ENCODE peak calls at places on chromosomes 2 and 18, in seven cellular contexts. E, S, O, A, B, U and V are unnamed samples. For H3K4me1, the result is how much of the 10 kb centered on the place peaks cover.

GRCh38 chr2:182018218-182018617 is 32.6 kb downstream of the PPP1R1C start:
- DNase-seq in S (no peak), B (no peak), E (no peak), U (no peak), A (no peak), O (peak), V (no peak)

GRCh38 chr2:12486205-12487118 is 230.3 kb upstream of the TRIB2 start:
- DNase-seq in O (no peak), E (peak), S (no peak), B (no peak), A (peak), U (no peak), V (no peak)

GRCh38 chr2:218436992-218437391 is 18.1 kb downstream of the VIL1 start:
- DNase-seq in B (no peak), O (no peak), U (no peak), S (no peak), E (no peak), A (no peak), V (no peak)

GRCh38 chr18:44458777-44459176 is 221.9 kb upstream of the SETBP1 start:
- DNase-seq in B (no peak), O (peak), S (no peak), E (no peak), A (peak), U (no peak), V (no peak)

GRCh38 chr2:218403810-218404209 is 4.1 kb downstream of the CTDSP1 start:
- DNase-seq in U (no peak), A (no peak), S (no peak), E (no peak), O (no peak), B (no peak), V (no peak)

GRCh38 chr18:26185267-26185666 is 41.0 kb upstream of the TAF4B start:
- DNase-seq in A (peak), S (no peak), U (no peak), O (peak), E (no peak), B (no peak), V (no peak)

GRCh38 chr2:121746071-121746578 is 9.3 kb upstream of the TSN start:
- DNase-seq in U (no peak), O (no peak), S (no peak), A (peak), E (no peak), B (no peak), V (no peak)

GRCh38 chr2:10224734-10225133 is 78.0 kb upstream of the HPCAL1 start:
- DNase-seq in S (no peak), O (no peak), E (no peak), A (no peak), U (no peak), B (no peak), V (no peak)

GRCh38 chr2:101205521-101205998 is 47.1 kb upstream of the CNOT11 start:
- DNase-seq in A (peak), O (peak), S (peak), E (peak), U (peak), B (peak), V (peak)

GRCh38 chr2:180376076-180376475 is 369.0 kb upstream of the CWC22 start:
- DNase-seq in E (no peak), O (no peak), B (no peak), A (no peak), U (no peak), S (no peak), V (no peak)

GRCh38 chr2:200252661-200253067 is 53.8 kb upstream of the SPATS2L start:
- DNase-seq in E (no peak), A (peak), S (no peak), U (no peak), B (no peak), O (peak), V (no peak)

GRCh38 chr18:29164020-29164706 is 987.2 kb upstream of the CDH2 start:
- DNase-seq in E (no peak), S (no peak), O (peak), U (no peak), A (peak), B (no peak), V (no peak)

GRCh38 chr2:101330253-101330921 is 21.9 kb upstream of the RNF149 start:
- DNase-seq in U (peak), E (peak), B (no peak), S (peak), O (peak), A (peak), V (no peak)

GRCh38 chr2:19474128-19474527 is 115.7 kb upstream of the OSR1 start:
- DNase-seq in O (no peak), A (no peak), E (no peak), S (no peak), U (no peak), B (peak), V (no peak)

GRCh38 chr2:215365184-215365658 is 53.4 kb downstream of the ATIC start:
- DNase-seq in E (no peak), O (no peak), A (no peak), S (no peak), U (no peak), B (no peak), V (no peak)

GRCh38 chr18:71116535-71116934 is 827.7 kb downstream of the SOCS6 start:
- DNase-seq in O (peak), B (no peak), S (no peak), E (no peak), A (no peak), U (no peak), V (no peak)

GRCh38 chr18:39527465-39527864 is 1961.9 kb upstream of the CELF4 start:
- DNase-seq in B (no peak), S (no peak), A (no peak), O (no peak), E (no peak), U (no peak), V (no peak)

GRCh38 chr2:241859017-241859435 is 332 bp upstream of the PDCD1 start:
- DNase-seq in B (no peak), U (no peak), E (no peak), S (no peak), O (no peak), A (no peak), V (no peak)

GRCh38 chr2:141379965-141380624 is 750.7 kb downstream of the LRP1B start:
- DNase-seq in U (no peak), O (no peak), A (no peak), S (peak), B (no peak), E (no peak), V (no peak)

GRCh38 chr2:169090133-169090820 is 20.9 kb downstream of the DHRS9 start:
- DNase-seq in E (no peak), A (no peak), B (no peak), O (no peak), U (no peak), S (no peak), V (no peak)
- H3K4me1 ChIP-seq in E (under half), A (under half), B (under half), O (under half), U (under half), S (under half), V (under half)

GRCh38 chr2:236168110-236169067 is at the start of gene GBX2:
- DNase-seq in B (no peak), A (peak), S (peak), E (no peak), O (peak), U (peak), V (peak)
- H3K4me1 ChIP-seq in B (under half), A (under half), S (half or more), E (under half), O (under half), U (under half), V (under half)

GRCh38 chr18:12862467-12862866 is 21.6 kb downstream of the PTPN2 start:
- DNase-seq in E (peak), A (peak), S (peak), B (no peak), U (peak), O (no peak), V (no peak)

GRCh38 chr18:12861637-12862036 is 22.4 kb downstream of the PTPN2 start:
- DNase-seq in B (no peak), O (no peak), A (no peak), S (no peak), U (no peak), E (no peak), V (no peak)

GRCh38 chr18:12860530-12860929 is 23.5 kb downstream of the PTPN2 start:
- DNase-seq in E (no peak), S (no peak), O (no peak), B (no peak), U (no peak), A (no peak), V (no peak)

GRCh38 chr18:12863687-12864086 is 20.4 kb downstream of the PTPN2 start:
- DNase-seq in U (no peak), O (no peak), B (no peak), A (no peak), E (no peak), S (no peak), V (no peak)

GRCh38 chr18:12862874-12863482 is 21.1 kb downstream of the PTPN2 start:
- DNase-seq in A (no peak), B (no peak), O (no peak), U (no peak), S (peak), E (no peak), V (no peak)
- H3K4me1 ChIP-seq in A (under half), B (under half), O (under half), U (under half), S (under half), E (under half), V (under half)

GRCh38 chr2:38093503-38093902 is 17.6 kb upstream of the CYP1B1 start:
- DNase-seq in B (no peak), S (no peak), O (no peak), A (peak), U (no peak), E (no peak), V (no peak)
- H3K4me1 ChIP-seq in B (under half), S (under half), O (under half), A (under half), U (under half), E (under half), V (under half)

GRCh38 chr2:160221391-160222276 is 21.6 kb upstream of the ITGB6 start:
- DNase-seq in E (no peak), S (no peak), U (no peak), O (peak), A (no peak), B (no peak), V (peak)

GRCh38 chr2:160224060-160224459 is 24.0 kb upstream of the ITGB6 start:
- DNase-seq in O (peak), A (peak), B (no peak), S (no peak), E (no peak), U (no peak), V (no peak)

GRCh38 chr2:160224507-160224906 is 24.4 kb upstream of the ITGB6 start:
- DNase-seq in E (no peak), O (no peak), B (no peak), A (no peak), S (no peak), U (no peak), V (no peak)

GRCh38 chr2:160222546-160223281 is 22.6 kb upstream of the ITGB6 start:
- DNase-seq in E (no peak), B (no peak), A (no peak), U (no peak), O (no peak), S (no peak), V (no peak)

GRCh38 chr2:160223560-160223959 is 23.5 kb upstream of the ITGB6 start:
- DNase-seq in S (no peak), A (peak), E (no peak), B (no peak), O (no peak), U (no peak), V (no peak)
- H3K4me1 ChIP-seq in S (under half), A (under half), E (under half), B (under half), O (half or more), U (under half), V (half or more)

GRCh38 chr2:105765415-105766299 is 20.9 kb downstream of the NCK2 start:
- DNase-seq in E (no peak), O (no peak), U (no peak), B (peak), S (no peak), A (no peak), V (no peak)
- H3K4me1 ChIP-seq in E (under half), O (under half), U (under half), B (half or more), S (under half), A (under half), V (under half)

GRCh38 chr2:237280235-237280634 is 133.7 kb downstream of the COL6A3 start:
- DNase-seq in O (no peak), A (no peak), B (no peak), E (no peak), S (no peak), U (no peak), V (no peak)
- H3K4me1 ChIP-seq in O (under half), A (under half), B (under half), E (under half), S (under half), U (under half), V (under half)